ENCODE peak calls at places on chromosomes 12 and 14, in eight cellular contexts. N is right lobe of liver, O is suprapubic skin, P is endodermal cell, F is heart right ventricle, S is gastrocnemius medialis, C is spleen, R is K562. D is an unnamed sample.

GRCh38 chr14:99123208-99123870 is 148.7 kb downstream of the BCL11B start:
- DNase-seq in R (no peak), O (no peak), N (no peak), P (peak; percentile 25), F (no peak), C (peak; percentile 40), S (no peak), D (peak; percentile 18)

GRCh38 chr12:92930421-92930820 is 1.3 kb upstream of the EEA1 start:
- DNase-seq in C (no peak), N (no peak), S (no peak), F (no peak), P (no peak), O (no peak), R (no peak), D (no peak)

GRCh38 chr12:19129486-19130223 is at the start of gene PLEKHA5:
- DNase-seq in F (peak; percentile 82), R (peak; percentile 86), S (peak; percentile 13), N (peak; percentile 84), C (peak; percentile 83), O (peak; percentile 84), P (peak; percentile 93), D (peak; percentile 59)

GRCh38 chr12:22722081-22722480 is 97.1 kb downstream of the ETNK1 start:
- DNase-seq in S (no peak), C (no peak), O (no peak), F (no peak), P (no peak), N (no peak), R (no peak), D (no peak)

GRCh38 chr12:54578778-54579177 is 9.7 kb downstream of the PPP1R1A start:
- DNase-seq in F (no peak), R (no peak), P (no peak), N (no peak), O (no peak), S (no peak), C (no peak), D (no peak)

GRCh38 chr12:70724444-70724843 is 87.2 kb upstream of the PTPRB start:
- DNase-seq in C (no peak), O (no peak), N (no peak), R (peak; percentile 16), S (no peak), F (no peak), P (no peak), D (no peak)

GRCh38 chr14:95328876-95329503 is 9.3 kb upstream of the CLMN start:
- DNase-seq in S (no peak), C (no peak), P (no peak), R (no peak), N (no peak), F (no peak), O (no peak), D (no peak)

GRCh38 chr14:67221248-67221981 is 19.8 kb upstream of the PALS1 start:
- DNase-seq in N (no peak), F (no peak), O (no peak), P (no peak), R (no peak), S (no peak), C (no peak), D (no peak)

GRCh38 chr12:127663716-127664115 is 603.3 kb upstream of the TMEM132C start:
- DNase-seq in N (no peak), S (no peak), O (no peak), F (no peak), C (no peak), R (no peak), P (no peak), D (no peak)

GRCh38 chr14:69580009-69580577 is 5.4 kb upstream of the CCDC177 start:
- DNase-seq in N (no peak), R (peak; percentile 61), F (no peak), C (no peak), P (peak; percentile 91), O (no peak), S (no peak), D (no peak)

GRCh38 chr12:50579757-50580267 is 75.0 kb downstream of the DIP2B start:
- DNase-seq in O (no peak), N (no peak), C (no peak), S (no peak), R (no peak), F (no peak), P (no peak), D (no peak)

GRCh38 chr12:97112161-97112560 is 205.1 kb downstream of the NEDD1 start:
- DNase-seq in C (no peak), F (no peak), R (no peak), S (no peak), P (no peak), O (no peak), N (no peak), D (no peak)

GRCh38 chr14:22646570-22647254 is 2.6 kb upstream of the OR6J1 start:
- DNase-seq in P (no peak), N (no peak), C (no peak), S (no peak), R (no peak), O (no peak), F (no peak), D (no peak)

GRCh38 chr14:21098134-21098891 is at the start of gene ZNF219:
- DNase-seq in S (peak; percentile 34), F (peak; percentile 68), P (peak; percentile 88), O (no peak), R (peak; percentile 48), C (peak; percentile 86), N (no peak), D (peak; percentile 66)

GRCh38 chr12:117190210-117190781 is at the start of gene FBXO21:
- DNase-seq in F (peak; percentile 93), N (peak; percentile 94), C (peak; percentile 97), S (peak; percentile 76), R (peak; percentile 97), O (peak; percentile 94), P (peak; percentile 99), D (peak; percentile 87)

GRCh38 chr12:110717037-110717436 is 25.7 kb downstream of the PPP1CC start:
- DNase-seq in F (no peak), P (peak; percentile 38), N (no peak), C (no peak), R (no peak), S (no peak), O (no peak), D (no peak)

GRCh38 chr12:84508325-84508861 is 404.2 kb downstream of the SLC6A15 start:
- DNase-seq in S (no peak), P (peak; percentile 67), F (no peak), R (no peak), C (no peak), O (peak; percentile 48), N (no peak), D (no peak)

GRCh38 chr12:116892318-116892717 is 11.1 kb upstream of the HRK start:
- DNase-seq in P (peak; percentile 60), F (no peak), C (no peak), N (no peak), S (no peak), O (no peak), R (no peak), D (no peak)

GRCh38 chr12:123261196-123261595 is 10.5 kb downstream of the CDK2AP1 start:
- DNase-seq in P (no peak), N (no peak), F (no peak), C (no peak), R (no peak), O (no peak), S (no peak), D (no peak)
- TF ChIP-seq CTCF in P (no peak), N (no peak), F (no peak), C (no peak), R (no peak), O (no peak), S (no peak), D (no peak)

DNA sequence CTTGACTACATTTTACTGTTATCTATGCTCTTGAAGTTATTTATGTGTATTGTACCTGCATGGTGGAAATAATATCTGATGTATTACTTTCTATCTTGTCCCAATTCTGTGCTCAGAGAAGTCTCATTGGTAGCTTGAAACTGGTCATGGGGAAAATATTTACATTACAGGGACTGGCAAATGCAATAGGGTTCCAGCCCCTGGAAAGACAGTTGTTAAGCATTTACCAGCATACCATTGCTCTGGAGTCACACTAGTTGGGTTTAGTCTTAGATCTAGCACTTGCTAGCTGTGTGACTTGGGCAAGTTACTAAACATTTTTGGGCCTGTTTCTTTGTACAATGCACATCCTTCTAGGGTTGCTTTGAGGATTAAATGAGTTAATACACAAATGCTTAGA is 86.3 kb upstream of the NRXN3 start:
- DNase-seq in O (no peak), R (no peak), F (no peak), P (peak; percentile 8), S (no peak), N (no peak), C (no peak), D (no peak)
- H3K4me1 ChIP-seq in O (no peaks in the 10 kb centered on the region), R (no peaks in the 10 kb centered on the region), F (no peaks in the 10 kb centered on the region), P (no peaks in the 10 kb centered on the region), S (no peaks in the 10 kb centered on the region), N (no peaks in the 10 kb centered on the region), C (no peaks in the 10 kb centered on the region), D (no peaks in the 10 kb centered on the region)

GRCh38 chr14:36949371-36949770 is 223.0 kb downstream of the SLC25A21 start:
- DNase-seq in O (no peak), F (no peak), C (no peak), S (no peak), R (no peak), P (no peak), N (no peak), D (no peak)
- H3K27me3 ChIP-seq in O (no peaks in the 10 kb centered on the region), F (no peaks in the 10 kb centered on the region), C (peaks cover 6% of the 10 kb centered on the region), S (no peaks in the 10 kb centered on the region), R (no peaks in the 10 kb centered on the region), P (peaks cover 13% of the 10 kb centered on the region), N (no peaks in the 10 kb centered on the region), D (no peaks in the 10 kb centered on the region)

GRCh38 chr12:59322473-59322872 is 273.4 kb upstream of the SLC16A7 start:
- DNase-seq in F (peak; percentile 13), R (no peak), N (no peak), P (peak; percentile 54), S (no peak), C (no peak), O (no peak), D (no peak)
- TF ChIP-seq CTCF in F (no peak), R (no peak), N (no peak), P (no peak), S (no peak), C (no peak), O (no peak), D (no peak)

GRCh38 chr12:85821216-85821615 is 15.0 kb downstream of the RASSF9 start:
- DNase-seq in S (no peak), R (no peak), F (no peak), P (no peak), O (no peak), C (no peak), N (no peak), D (no peak)
- H3K4me1 ChIP-seq in S (no peaks in the 10 kb centered on the region), R (no peaks in the 10 kb centered on the region), F (no peaks in the 10 kb centered on the region), P (peaks cover 3% of the 10 kb centered on the region), O (no peaks in the 10 kb centered on the region), C (no peaks in the 10 kb centered on the region), N (no peaks in the 10 kb centered on the region), D (peaks cover 1% of the 10 kb centered on the region)